ENCODE peak calls at places on chromosomes 11 and 22, in eight cellular contexts. One of them, this sample, is unnamed.

GRCh38 chr11:100663583-100663982 is 23.5 kb upstream of the ARHGAP42 start:
- DNase-seq in cardiac fibroblast: no peak
- DNase-seq in BE2C: no peak
- DNase-seq in cardiac muscle cell: no peak
- DNase-seq in psoas muscle: no peak
- DNase-seq in choroid plexus epithelial cell: no peak
- DNase-seq in RWPE2: no peak
- DNase-seq in MM.1S: no peak
- DNase-seq in this sample: no peak

GRCh38 chr11:12409621-12410005 is 32.2 kb downstream of the PARVA start:
- DNase-seq in cardiac fibroblast: no peak
- DNase-seq in BE2C: no peak
- DNase-seq in cardiac muscle cell: no peak
- DNase-seq in psoas muscle: no peak
- DNase-seq in choroid plexus epithelial cell: peak; percentile 58
- DNase-seq in RWPE2: no peak
- DNase-seq in MM.1S: no peak
- DNase-seq in this sample: peak; percentile 63

GRCh38 chr11:96002339-96002738 is 78.4 kb upstream of the MTMR2 start:
- DNase-seq in cardiac fibroblast: peak; percentile 31
- DNase-seq in BE2C: no peak
- DNase-seq in cardiac muscle cell: no peak
- DNase-seq in psoas muscle: no peak
- DNase-seq in choroid plexus epithelial cell: no peak
- DNase-seq in RWPE2: no peak
- DNase-seq in MM.1S: no peak
- DNase-seq in this sample: no peak

GRCh38 chr22:39707816-39708215 is 137.3 kb downstream of the CACNA1I start:
- DNase-seq in cardiac fibroblast: no peak
- DNase-seq in BE2C: no peak
- DNase-seq in cardiac muscle cell: no peak
- DNase-seq in psoas muscle: no peak
- DNase-seq in choroid plexus epithelial cell: no peak
- DNase-seq in RWPE2: no peak
- DNase-seq in MM.1S: no peak
- DNase-seq in this sample: no peak

GRCh38 chr11:2666828-2667570 is 32.8 kb downstream of the KCNQ1OT1 start:
- DNase-seq in cardiac fibroblast: no peak
- DNase-seq in BE2C: no peak
- DNase-seq in cardiac muscle cell: no peak
- DNase-seq in psoas muscle: no peak
- DNase-seq in choroid plexus epithelial cell: no peak
- DNase-seq in RWPE2: no peak
- DNase-seq in MM.1S: no peak
- DNase-seq in this sample: no peak

GRCh38 chr22:21771631-21771976 is 36.0 kb upstream of the YPEL1 start:
- DNase-seq in cardiac fibroblast: no peak
- DNase-seq in BE2C: no peak
- DNase-seq in cardiac muscle cell: no peak
- DNase-seq in psoas muscle: no peak
- DNase-seq in choroid plexus epithelial cell: no peak
- DNase-seq in RWPE2: no peak
- DNase-seq in MM.1S: no peak
- DNase-seq in this sample: no peak

GRCh38 chr11:32065865-32066264 is 25.0 kb upstream of the RCN1 start:
- DNase-seq in cardiac fibroblast: no peak
- DNase-seq in BE2C: no peak
- DNase-seq in cardiac muscle cell: no peak
- DNase-seq in psoas muscle: no peak
- DNase-seq in choroid plexus epithelial cell: no peak
- DNase-seq in RWPE2: no peak
- DNase-seq in MM.1S: no peak
- DNase-seq in this sample: no peak

GRCh38 chr11:11408436-11409221 is 55.6 kb upstream of the CSNK2A3 start:
- DNase-seq in cardiac fibroblast: no peak
- DNase-seq in BE2C: no peak
- DNase-seq in cardiac muscle cell: no peak
- DNase-seq in psoas muscle: no peak
- DNase-seq in choroid plexus epithelial cell: no peak
- DNase-seq in RWPE2: no peak
- DNase-seq in MM.1S: no peak
- DNase-seq in this sample: peak; percentile 71

GRCh38 chr11:28123151-28123571 is 15.0 kb downstream of the METTL15 start:
- DNase-seq in cardiac fibroblast: peak; percentile 65
- DNase-seq in BE2C: no peak
- DNase-seq in cardiac muscle cell: no peak
- DNase-seq in psoas muscle: no peak
- DNase-seq in choroid plexus epithelial cell: peak; percentile 75
- DNase-seq in RWPE2: no peak
- DNase-seq in MM.1S: no peak
- DNase-seq in this sample: peak; percentile 61

GRCh38 chr22:35399114-35399677 is 744 bp upstream of the MCM5 start:
- DNase-seq in cardiac fibroblast: no peak
- DNase-seq in BE2C: no peak
- DNase-seq in cardiac muscle cell: no peak
- DNase-seq in psoas muscle: no peak
- DNase-seq in choroid plexus epithelial cell: no peak
- DNase-seq in RWPE2: no peak
- DNase-seq in MM.1S: peak; percentile 32
- DNase-seq in this sample: no peak

GRCh38 chr22:30301995-30302809 is 12.9 kb upstream of the CASTOR1 start:
- DNase-seq in cardiac fibroblast: no peak
- DNase-seq in BE2C: no peak
- DNase-seq in cardiac muscle cell: no peak
- DNase-seq in psoas muscle: no peak
- DNase-seq in choroid plexus epithelial cell: peak; percentile 69
- DNase-seq in RWPE2: no peak
- DNase-seq in MM.1S: no peak
- DNase-seq in this sample: peak; percentile 99

GRCh38 chr11:67369801-67370284 is 3.6 kb downstream of the CLCF1 start:
- DNase-seq in cardiac fibroblast: no peak
- DNase-seq in BE2C: no peak
- DNase-seq in cardiac muscle cell: no peak
- DNase-seq in psoas muscle: no peak
- DNase-seq in choroid plexus epithelial cell: peak; percentile 65
- DNase-seq in RWPE2: no peak
- DNase-seq in MM.1S: no peak
- DNase-seq in this sample: peak; percentile 89

GRCh38 chr11:8717876-8718753 is 35.5 kb downstream of the RPL27A start:
- DNase-seq in cardiac fibroblast: peak; percentile 76
- DNase-seq in BE2C: no peak
- DNase-seq in cardiac muscle cell: no peak
- DNase-seq in psoas muscle: peak; percentile 56
- DNase-seq in choroid plexus epithelial cell: peak; percentile 92
- DNase-seq in RWPE2: no peak
- DNase-seq in MM.1S: no peak
- DNase-seq in this sample: peak; percentile 96

GRCh38 chr22:45684752-45685359 is 13.2 kb downstream of the ATXN10 start:
- DNase-seq in cardiac fibroblast: no peak
- DNase-seq in BE2C: no peak
- DNase-seq in cardiac muscle cell: no peak
- DNase-seq in psoas muscle: no peak
- DNase-seq in choroid plexus epithelial cell: no peak
- DNase-seq in RWPE2: no peak
- DNase-seq in MM.1S: no peak
- DNase-seq in this sample: peak; percentile 29

GRCh38 chr11:30853470-30853869 is 267.3 kb upstream of the MPPED2 start:
- DNase-seq in cardiac fibroblast: no peak
- DNase-seq in BE2C: no peak
- DNase-seq in cardiac muscle cell: no peak
- DNase-seq in psoas muscle: no peak
- DNase-seq in choroid plexus epithelial cell: no peak
- DNase-seq in RWPE2: no peak
- DNase-seq in MM.1S: no peak
- DNase-seq in this sample: no peak

GRCh38 chr11:30852645-30853044 is 266.5 kb upstream of the MPPED2 start:
- DNase-seq in cardiac fibroblast: no peak
- DNase-seq in BE2C: no peak
- DNase-seq in cardiac muscle cell: no peak
- DNase-seq in psoas muscle: no peak
- DNase-seq in choroid plexus epithelial cell: no peak
- DNase-seq in RWPE2: no peak
- DNase-seq in MM.1S: no peak
- DNase-seq in this sample: no peak

GRCh38 chr11:30855383-30856006 is 269.3 kb upstream of the MPPED2 start:
- DNase-seq in cardiac fibroblast: peak; percentile 13
- DNase-seq in BE2C: no peak
- DNase-seq in cardiac muscle cell: peak; percentile 52
- DNase-seq in psoas muscle: no peak
- DNase-seq in choroid plexus epithelial cell: peak; percentile 50
- DNase-seq in RWPE2: no peak
- DNase-seq in MM.1S: peak; percentile 11
- DNase-seq in this sample: peak; percentile 20

GRCh38 chr11:30852091-30852490 is 265.9 kb upstream of the MPPED2 start:
- DNase-seq in cardiac fibroblast: no peak
- DNase-seq in BE2C: no peak
- DNase-seq in cardiac muscle cell: no peak
- DNase-seq in psoas muscle: no peak
- DNase-seq in choroid plexus epithelial cell: no peak
- DNase-seq in RWPE2: no peak
- DNase-seq in MM.1S: no peak
- DNase-seq in this sample: no peak
- H3K4me3 ChIP-seq in cardiac fibroblast: no peak overlapping the region
- H3K4me3 ChIP-seq in BE2C: no peak overlapping the region
- H3K4me3 ChIP-seq in cardiac muscle cell: no peak overlapping the region
- H3K4me3 ChIP-seq in psoas muscle: no peak overlapping the region
- H3K4me3 ChIP-seq in choroid plexus epithelial cell: no peak overlapping the region
- H3K4me3 ChIP-seq in RWPE2: no peak overlapping the region
- H3K4me3 ChIP-seq in MM.1S: no peak overlapping the region
- H3K4me3 ChIP-seq in this sample: no peak overlapping the region

GRCh38 chr22:20439928-20440575 is 2.4 kb upstream of the SCARF2 start:
- DNase-seq in cardiac fibroblast: no peak
- DNase-seq in BE2C: peak; percentile 6
- DNase-seq in cardiac muscle cell: no peak
- DNase-seq in psoas muscle: no peak
- DNase-seq in choroid plexus epithelial cell: no peak
- DNase-seq in RWPE2: peak; percentile 40
- DNase-seq in MM.1S: no peak
- DNase-seq in this sample: no peak

GRCh38 chr22:20437253-20438065 is at the start of gene SCARF2:
- DNase-seq in cardiac fibroblast: peak; percentile 44
- DNase-seq in BE2C: peak; percentile 65
- DNase-seq in cardiac muscle cell: peak; percentile 83
- DNase-seq in psoas muscle: peak; percentile 71
- DNase-seq in choroid plexus epithelial cell: peak; percentile 57
- DNase-seq in RWPE2: peak; percentile 52
- DNase-seq in MM.1S: no peak
- DNase-seq in this sample: peak; percentile 67

GRCh38 chr22:20438066-20438677 is 547 bp upstream of the SCARF2 start:
- DNase-seq in cardiac fibroblast: no peak
- DNase-seq in BE2C: no peak
- DNase-seq in cardiac muscle cell: peak; percentile 45
- DNase-seq in psoas muscle: no peak
- DNase-seq in choroid plexus epithelial cell: peak; percentile 75
- DNase-seq in RWPE2: peak; percentile 57
- DNase-seq in MM.1S: no peak
- DNase-seq in this sample: peak; percentile 58

GRCh38 chr22:20439556-20439927 is 1.9 kb upstream of the SCARF2 start:
- DNase-seq in cardiac fibroblast: no peak
- DNase-seq in BE2C: no peak
- DNase-seq in cardiac muscle cell: no peak
- DNase-seq in psoas muscle: no peak
- DNase-seq in choroid plexus epithelial cell: no peak
- DNase-seq in RWPE2: no peak
- DNase-seq in MM.1S: no peak
- DNase-seq in this sample: no peak

DNA sequence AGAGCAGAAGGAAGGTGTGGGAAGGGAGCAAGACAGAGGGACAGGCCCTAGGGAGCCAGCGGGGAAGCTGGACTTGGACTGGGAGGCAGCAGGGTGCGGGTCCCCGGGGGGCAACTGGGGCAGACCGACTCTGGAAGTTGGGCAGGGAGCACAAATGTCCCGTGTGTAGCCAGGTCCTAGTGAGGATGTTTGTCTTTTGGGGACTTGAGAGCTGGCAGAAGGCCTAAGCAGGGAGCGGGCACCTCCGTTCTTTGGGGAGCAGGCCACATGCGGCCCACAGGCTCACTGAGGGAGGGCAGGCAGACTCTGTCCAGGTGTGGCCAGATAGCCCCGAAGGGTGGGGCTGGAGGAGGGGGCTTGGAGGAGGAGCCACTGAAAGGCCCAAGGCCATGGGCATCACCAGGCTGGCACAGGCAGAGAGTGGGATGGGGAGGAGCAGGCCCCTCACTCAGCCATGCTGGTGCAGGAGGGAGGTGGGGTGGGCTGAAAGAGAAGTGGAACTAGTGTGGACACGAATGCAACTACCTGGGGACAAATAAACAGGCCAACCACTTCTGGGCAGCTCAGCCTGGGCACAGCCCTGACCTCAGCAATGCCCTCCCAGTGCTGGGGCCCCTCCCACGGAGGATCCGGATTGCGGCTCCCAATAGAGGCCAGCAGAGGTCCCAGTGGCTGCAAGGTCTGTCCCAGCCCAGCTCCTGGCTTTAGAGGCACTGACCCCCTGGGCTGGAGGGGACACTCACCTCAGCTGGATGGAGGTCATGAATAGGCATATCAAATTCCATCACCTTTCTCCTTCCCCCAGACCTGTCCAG is 1.3 kb upstream of the SCARF2 start:
- DNase-seq in cardiac fibroblast: peak; percentile 33
- DNase-seq in BE2C: peak; percentile 9
- DNase-seq in cardiac muscle cell: peak; percentile 43
- DNase-seq in psoas muscle: no peak
- DNase-seq in choroid plexus epithelial cell: no peak
- DNase-seq in RWPE2: peak; percentile 41
- DNase-seq in MM.1S: no peak
- DNase-seq in this sample: no peak
- TF ChIP-seq CTCF in cardiac fibroblast: peak; percentile 48
- TF ChIP-seq CTCF in BE2C: peak; percentile 5
- TF ChIP-seq CTCF in cardiac muscle cell: peak; percentile 28
- TF ChIP-seq CTCF in psoas muscle: peak; percentile 6
- TF ChIP-seq CTCF in choroid plexus epithelial cell: no peak
- TF ChIP-seq CTCF in RWPE2: no peak
- TF ChIP-seq CTCF in MM.1S: no peak
- TF ChIP-seq CTCF in this sample: peak; percentile 27

DNA sequence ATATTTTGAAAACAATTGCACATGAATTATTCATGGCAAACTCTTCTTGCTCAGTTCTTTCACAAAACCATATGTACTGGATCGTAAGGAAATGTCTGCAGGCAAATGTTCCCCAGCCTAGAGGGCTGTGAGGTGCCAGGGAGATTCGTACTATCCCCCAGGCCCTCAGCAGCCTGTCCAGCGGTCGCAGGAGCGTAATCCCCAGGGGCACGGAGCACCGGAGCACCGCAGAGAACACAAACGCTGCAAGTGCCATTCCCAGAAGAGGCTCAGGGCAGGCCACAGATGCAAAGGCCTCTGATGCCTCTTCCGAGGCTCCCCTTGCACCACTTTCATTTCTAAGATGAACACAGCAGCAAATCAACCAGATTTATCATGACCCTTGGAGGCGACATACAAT is 174.2 kb downstream of the EFCAB6 start:
- DNase-seq in cardiac fibroblast: no peak
- DNase-seq in BE2C: no peak
- DNase-seq in cardiac muscle cell: no peak
- DNase-seq in psoas muscle: no peak
- DNase-seq in choroid plexus epithelial cell: no peak
- DNase-seq in RWPE2: no peak
- DNase-seq in MM.1S: no peak
- DNase-seq in this sample: no peak
- H3K4me3 ChIP-seq in cardiac fibroblast: no peak overlapping the region
- H3K4me3 ChIP-seq in BE2C: no peak overlapping the region
- H3K4me3 ChIP-seq in cardiac muscle cell: no peak overlapping the region
- H3K4me3 ChIP-seq in psoas muscle: no peak overlapping the region
- H3K4me3 ChIP-seq in choroid plexus epithelial cell: no peak overlapping the region
- H3K4me3 ChIP-seq in RWPE2: no peak overlapping the region
- H3K4me3 ChIP-seq in MM.1S: no peak overlapping the region
- H3K4me3 ChIP-seq in this sample: no peak overlapping the region

GRCh38 chr11:117945047-117945820 is 16.0 kb upstream of the TMPRSS13 start:
- DNase-seq in cardiac fibroblast: no peak
- DNase-seq in BE2C: no peak
- DNase-seq in cardiac muscle cell: no peak
- DNase-seq in psoas muscle: no peak
- DNase-seq in choroid plexus epithelial cell: no peak
- DNase-seq in RWPE2: no peak
- DNase-seq in MM.1S: no peak
- DNase-seq in this sample: no peak
- TF ChIP-seq CTCF in cardiac fibroblast: no peak
- TF ChIP-seq CTCF in BE2C: peak; percentile 49
- TF ChIP-seq CTCF in cardiac muscle cell: no peak
- TF ChIP-seq CTCF in psoas muscle: peak; percentile 7
- TF ChIP-seq CTCF in choroid plexus epithelial cell: peak; percentile 15
- TF ChIP-seq CTCF in RWPE2: no peak
- TF ChIP-seq CTCF in MM.1S: no peak
- TF ChIP-seq CTCF in this sample: no peak

This sample was measured in fibroblast of villous mesenchyme.